ENCODE peak calls at places on chromosomes 5 and 9, in seven cellular contexts. M is OCI-LY7, E is GM23248, A is PC-3, V is neural progenitor cell, Q is MM.1S, I is HCT116. K is an unnamed sample.
A peak's percentile ranks its signal among the peaks of the same experiment; 100 is the strongest.

GRCh38 chr5:105953616-105954015 is 1717.1 kb downstream of the EFNA5 start:
- DNase-seq in M (no peak), E (no peak), A (no peak), V (no peak), Q (no peak), I (no peak), K (no peak)

GRCh38 chr5:150077996-150078801 is 8.2 kb downstream of the CSF1R start:
- DNase-seq in M (no peak), E (no peak), A (no peak), V (no peak), Q (no peak), I (no peak), K (no peak)

GRCh38 chr9:108484468-108484867 is 371.3 kb downstream of the ACTL7B start:
- DNase-seq in M (no peak), E (no peak), A (no peak), V (no peak), Q (no peak), I (no peak), K (no peak)

GRCh38 chr9:127154390-127155191 is 32.2 kb upstream of the ANGPTL2 start:
- DNase-seq in M (peak; percentile 49), E (peak; percentile 79), A (no peak), V (no peak), Q (peak; percentile 42), I (no peak), K (no peak)

GRCh38 chr5:66362021-66362420 is 217.9 kb downstream of the SREK1 start:
- DNase-seq in M (no peak), E (no peak), A (no peak), V (no peak), Q (no peak), I (no peak), K (no peak)

GRCh38 chr5:112776301-112776856 is 38.7 kb downstream of the APC start:
- DNase-seq in M (no peak), E (peak; percentile 93), A (peak; percentile 50), V (no peak), Q (no peak), I (no peak), K (no peak)

GRCh38 chr5:53340956-53341750 is 139.3 kb upstream of the FST start:
- DNase-seq in M (no peak), E (no peak), A (no peak), V (no peak), Q (no peak), I (no peak), K (no peak)

GRCh38 chr9:111599092-111599947 is at the start of gene PTGR1:
- DNase-seq in M (no peak), E (peak; percentile 99), A (peak; percentile 72), V (peak; percentile 89), Q (no peak), I (peak; percentile 81), K (peak; percentile 93)

GRCh38 chr9:5945112-5945511 is 54.4 kb downstream of the MLANA start:
- DNase-seq in M (no peak), E (no peak), A (no peak), V (no peak), Q (no peak), I (no peak), K (no peak)

GRCh38 chr5:34804913-34805312 is 34.1 kb upstream of the TTC23L start:
- DNase-seq in M (no peak), E (no peak), A (no peak), V (no peak), Q (no peak), I (no peak), K (no peak)
- TF ChIP-seq EZH2phosphoT487 in M (no peak), E (no peak), A (no peak), V (no peak), Q (no peak), I (no peak), K (no peak)

DNA sequence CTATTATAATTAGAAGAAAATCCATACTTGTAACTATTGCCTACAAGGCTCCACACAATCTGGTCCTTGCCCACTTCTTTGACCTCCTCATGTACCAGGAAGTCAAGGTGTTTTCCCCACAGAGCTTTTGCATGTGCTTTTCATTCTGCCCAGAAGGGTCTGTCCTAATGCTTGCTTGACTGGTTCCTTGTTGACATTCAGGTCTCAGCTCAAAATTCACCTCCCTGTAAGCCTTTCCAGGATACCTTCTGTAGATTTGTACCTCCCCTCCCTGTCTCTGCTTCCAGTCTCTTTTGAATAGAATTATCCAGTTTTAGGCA is 33.6 kb upstream of the HSD17B4 start:
- DNase-seq in M (peak; percentile 37), E (no peak), A (peak; percentile 21), V (no peak), Q (no peak), I (no peak), K (peak; percentile 28)
- H2AFZ ChIP-seq in M (no peak overlapping the region), E (no peak overlapping the region), A (no peak overlapping the region), V (no peak overlapping the region), Q (no peak overlapping the region), I (no peak overlapping the region), K (no peak overlapping the region)

DNA sequence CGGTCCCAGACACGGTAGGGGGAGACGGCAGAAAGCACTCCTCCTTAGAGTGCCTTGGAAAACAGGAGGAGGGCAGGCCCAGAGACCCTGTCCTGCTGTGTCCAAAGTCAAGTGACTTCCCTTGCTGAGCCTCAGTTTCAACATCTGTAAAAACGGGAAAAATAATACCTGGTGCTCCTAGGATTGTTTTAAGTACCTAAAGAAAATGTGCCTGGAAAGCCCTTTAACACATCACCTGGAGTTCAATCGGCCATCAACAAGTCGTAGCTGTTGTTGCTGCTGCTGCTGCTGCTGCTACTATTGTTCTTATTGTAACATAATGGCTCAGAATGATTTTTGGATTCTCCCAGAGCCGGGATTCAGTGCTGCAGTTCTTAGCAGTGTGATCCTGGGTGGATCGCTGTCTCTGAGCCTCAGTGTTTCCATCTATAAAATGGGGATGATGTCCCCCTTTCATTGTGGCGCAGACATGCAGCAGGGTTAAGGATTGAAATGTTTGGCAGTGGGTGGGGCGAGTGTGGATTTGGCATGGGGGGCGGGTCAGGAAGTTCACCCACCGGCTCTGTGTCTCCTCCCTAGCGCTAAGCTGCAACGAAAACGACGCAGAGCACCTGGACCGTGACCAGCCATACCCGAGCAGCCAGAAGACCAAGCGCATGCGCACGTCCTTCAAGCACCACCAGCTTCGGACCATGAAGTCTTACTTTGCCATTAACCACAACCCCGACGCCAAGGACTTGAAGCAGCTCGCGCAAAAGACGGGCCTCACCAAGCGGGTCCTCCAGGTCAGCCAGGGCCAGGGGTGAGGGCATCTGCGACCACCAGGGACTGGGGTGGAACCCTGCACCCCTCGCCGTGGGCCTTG is 9.2 kb downstream of the LHX2 start:
- DNase-seq in M (no peak), E (no peak), A (no peak), V (peak; percentile 43), Q (no peak), I (no peak), K (no peak)
- H3K4me3 ChIP-seq in M (no peak overlapping the region), E (no peak overlapping the region), A (no peak overlapping the region), V (no peak overlapping the region), Q (no peak overlapping the region), I (no peak overlapping the region), K (no peak overlapping the region)

GRCh38 chr5:134741052-134741451 is 2.7 kb downstream of the CAMLG start:
- DNase-seq in M (no peak), E (no peak), A (no peak), V (no peak), Q (no peak), I (no peak), K (no peak)
- TF ChIP-seq EZH2phosphoT487 in M (no peak), E (no peak), A (no peak), V (no peak), Q (no peak), I (no peak), K (no peak)

GRCh38 chr5:78574731-78575161 is 73.8 kb downstream of the LHFPL2 start:
- DNase-seq in M (peak; percentile 13), E (peak; percentile 69), A (peak; percentile 62), V (no peak), Q (peak; percentile 88), I (no peak), K (peak; percentile 43)

GRCh38 chr5:78573318-78573717 is 75.3 kb downstream of the LHFPL2 start:
- DNase-seq in M (peak; percentile 66), E (no peak), A (no peak), V (no peak), Q (no peak), I (no peak), K (no peak)

GRCh38 chr5:78577051-78577807 is 71.3 kb downstream of the LHFPL2 start:
- DNase-seq in M (no peak), E (peak; percentile 64), A (no peak), V (no peak), Q (no peak), I (no peak), K (no peak)

GRCh38 chr5:78576376-78576775 is 72.2 kb downstream of the LHFPL2 start:
- DNase-seq in M (no peak), E (no peak), A (no peak), V (no peak), Q (no peak), I (no peak), K (no peak)

GRCh38 chr5:78574157-78574673 is 74.4 kb downstream of the LHFPL2 start:
- DNase-seq in M (peak; percentile 42), E (no peak), A (no peak), V (no peak), Q (no peak), I (no peak), K (no peak)
- H2AFZ ChIP-seq in M (peak overlapping the region; percentile 44), E (no peak overlapping the region), A (no peak overlapping the region), V (no peak overlapping the region), Q (peak overlapping the region; percentile 81), I (no peak overlapping the region), K (no peak overlapping the region)

DNA sequence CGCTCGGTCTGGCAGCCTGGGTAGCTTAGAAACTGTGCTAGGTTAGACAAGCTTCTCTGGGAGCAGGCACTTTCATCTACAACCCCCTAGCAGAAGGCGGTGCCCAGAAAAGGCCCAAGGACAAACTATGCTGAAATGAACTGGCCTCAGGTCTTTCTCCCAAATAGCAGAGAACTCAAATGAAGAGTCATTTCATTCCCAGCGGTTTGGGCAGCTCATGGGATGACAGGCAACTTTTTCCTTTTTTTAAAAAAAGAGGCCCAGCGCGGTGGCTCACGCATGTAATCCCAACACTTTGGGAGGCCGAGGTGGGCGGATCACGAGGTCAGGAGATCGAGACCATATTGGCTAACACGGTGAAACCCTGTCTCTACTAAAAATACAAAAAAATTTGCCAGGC is 2.5 kb downstream of the RAPGEF1 start:
- DNase-seq in M (no peak), E (no peak), A (no peak), V (no peak), Q (no peak), I (no peak), K (no peak)
- H3K4me3 ChIP-seq in M (peak overlapping the region; percentile 81), E (no peak overlapping the region), A (no peak overlapping the region), V (no peak overlapping the region), Q (no peak overlapping the region), I (no peak overlapping the region), K (no peak overlapping the region)

DNA sequence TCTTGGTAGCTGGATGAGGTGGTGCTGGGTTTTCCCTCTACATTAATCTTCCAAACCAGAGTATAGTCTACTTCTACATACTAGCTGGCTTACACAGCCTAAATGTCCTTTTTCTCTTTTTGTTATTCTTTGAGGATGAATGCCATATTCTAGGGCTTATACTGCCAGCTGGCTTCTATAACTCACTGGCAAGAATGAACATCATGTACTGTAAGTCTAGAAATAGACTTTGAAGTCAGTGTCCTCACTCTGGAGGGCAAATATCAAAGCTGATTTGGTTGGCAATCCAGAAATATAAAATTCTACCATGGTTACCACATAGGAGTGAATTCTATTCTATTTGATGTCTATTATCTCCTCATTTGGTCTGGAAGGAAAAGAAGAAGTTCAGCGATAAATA is 251.7 kb upstream of the TYRP1 start:
- DNase-seq in M (no peak), E (no peak), A (no peak), V (no peak), Q (no peak), I (no peak), K (no peak)
- TF ChIP-seq EZH2phosphoT487 in M (no peak), E (no peak), A (no peak), V (no peak), Q (no peak), I (no peak), K (no peak)

GRCh38 chr5:115785395-115786009 is 31.0 kb downstream of the CDO1 start:
- DNase-seq in M (no peak), E (peak; percentile 8), A (no peak), V (peak; percentile 77), Q (no peak), I (no peak), K (no peak)
- H2AFZ ChIP-seq in M (no peak overlapping the region), E (no peak overlapping the region), A (no peak overlapping the region), V (peak overlapping the region; percentile 86), Q (no peak overlapping the region), I (no peak overlapping the region), K (no peak overlapping the region)